ENCODE peak calls at places on chromosomes 3 and 15, in nine cellular contexts. S is GM23248, V is SK-N-SH, R is GM23338, Y is hepatocyte, N is OCI-LY7, I is neural progenitor cell, L is HCT116, K is MM.1S. W is an unnamed sample.

GRCh38 chr3:5202267-5202666 is 14.8 kb downstream of the EDEM1 start:
- DNase-seq in S (peak; percentile 75), V (no peak), R (no peak), Y (no peak), N (no peak), I (no peak), L (no peak), K (no peak), W (no peak)

GRCh38 chr3:143128212-143128611 is 8.6 kb downstream of the CHST2 start:
- DNase-seq in S (no peak), V (no peak), R (no peak), Y (no peak), N (no peak), I (no peak), L (no peak), K (no peak), W (no peak)

GRCh38 chr3:191176038-191176437 is 23.0 kb upstream of the OSTN start:
- DNase-seq in S (no peak), V (no peak), R (no peak), Y (no peak), N (no peak), I (no peak), L (no peak), K (no peak), W (no peak)

GRCh38 chr3:140050977-140051957 is 116.3 kb downstream of the CLSTN2 start:
- DNase-seq in S (peak; percentile 15), V (peak; percentile 49), R (peak; percentile 60), Y (no peak), N (no peak), I (peak; percentile 24), L (peak; percentile 21), K (no peak), W (no peak)

GRCh38 chr3:190060401-190060800 is 60.3 kb downstream of the P3H2 start:
- DNase-seq in S (no peak), V (no peak), R (no peak), Y (no peak), N (no peak), I (no peak), L (no peak), K (no peak), W (no peak)

GRCh38 chr3:58074997-58075396 is 66.8 kb downstream of the FLNB start:
- DNase-seq in S (no peak), V (no peak), R (no peak), Y (no peak), N (no peak), I (no peak), L (no peak), K (no peak), W (no peak)

GRCh38 chr3:125129512-125129962 is 73.7 kb upstream of the HEG1 start:
- DNase-seq in S (peak; percentile 99), V (no peak), R (no peak), Y (peak; percentile 90), N (no peak), I (no peak), L (no peak), K (no peak), W (peak; percentile 79)

GRCh38 chr3:32078864-32079263 is 27.6 kb upstream of the GPD1L start:
- DNase-seq in S (no peak), V (no peak), R (no peak), Y (no peak), N (no peak), I (no peak), L (no peak), K (no peak), W (no peak)

GRCh38 chr15:90001683-90002427 is 731 bp downstream of the ZNF710 start:
- DNase-seq in S (peak; percentile 74), V (peak; percentile 86), R (peak; percentile 83), Y (peak; percentile 82), N (peak; percentile 57), I (peak; percentile 79), L (no peak), K (peak; percentile 74), W (peak; percentile 43)

GRCh38 chr15:71335591-71335990 is 220.3 kb downstream of the THSD4 start:
- DNase-seq in S (no peak), V (no peak), R (no peak), Y (no peak), N (no peak), I (no peak), L (no peak), K (no peak), W (no peak)

GRCh38 chr15:73225358-73226015 is 143.3 kb downstream of the HCN4 start:
- DNase-seq in S (no peak), V (no peak), R (peak; percentile 29), Y (peak; percentile 23), N (no peak), I (peak; percentile 3), L (no peak), K (no peak), W (no peak)

GRCh38 chr3:22089284-22089683 is 338.3 kb upstream of the ZNF385D start:
- DNase-seq in S (peak; percentile 33), V (peak; percentile 6), R (peak; percentile 79), Y (peak; percentile 64), N (peak; percentile 28), I (peak; percentile 45), L (no peak), K (peak; percentile 68), W (peak; percentile 80)

GRCh38 chr15:64122936-64123351 is 27.2 kb downstream of the SNX1 start:
- DNase-seq in S (no peak), V (no peak), R (no peak), Y (no peak), N (no peak), I (no peak), L (no peak), K (no peak), W (no peak)

GRCh38 chr3:53196575-53197407 is 35.8 kb downstream of the PRKCD start:
- DNase-seq in S (peak; percentile 27), V (peak; percentile 20), R (peak; percentile 81), Y (peak; percentile 47), N (peak; percentile 93), I (peak; percentile 28), L (peak; percentile 83), K (peak; percentile 93), W (peak; percentile 33)

GRCh38 chr3:18423401-18424212 is 1.5 kb downstream of the SATB1 start:
- DNase-seq in S (peak; percentile 73), V (peak; percentile 43), R (peak; percentile 72), Y (peak; percentile 48), N (peak; percentile 87), I (peak; percentile 41), L (peak; percentile 26), K (peak; percentile 88), W (peak; percentile 71)

GRCh38 chr15:95935852-95936251 is 394.6 kb upstream of the NR2F2 start:
- DNase-seq in S (no peak), V (no peak), R (no peak), Y (no peak), N (no peak), I (no peak), L (no peak), K (no peak), W (no peak)

GRCh38 chr3:9769426-9770275 is at the start of gene CAMK1:
- DNase-seq in S (peak; percentile 92), V (peak; percentile 92), R (peak; percentile 86), Y (peak; percentile 91), N (no peak), I (peak; percentile 86), L (no peak), K (peak; percentile 65), W (peak; percentile 79)
- TF ChIP-seq EZH2phosphoT487 in S (no peak), V (no peak), R (no peak), Y (no peak), N (no peak), I (no peak), L (no peak), K (no peak), W (no peak)

GRCh38 chr3:20637729-20638128 is 451.7 kb upstream of the SGO1 start:
- DNase-seq in S (peak; percentile 53), V (no peak), R (no peak), Y (no peak), N (no peak), I (no peak), L (no peak), K (no peak), W (no peak)
- TF ChIP-seq EZH2phosphoT487 in S (no peak), V (no peak), R (no peak), Y (no peak), N (no peak), I (no peak), L (no peak), K (no peak), W (no peak)

DNA sequence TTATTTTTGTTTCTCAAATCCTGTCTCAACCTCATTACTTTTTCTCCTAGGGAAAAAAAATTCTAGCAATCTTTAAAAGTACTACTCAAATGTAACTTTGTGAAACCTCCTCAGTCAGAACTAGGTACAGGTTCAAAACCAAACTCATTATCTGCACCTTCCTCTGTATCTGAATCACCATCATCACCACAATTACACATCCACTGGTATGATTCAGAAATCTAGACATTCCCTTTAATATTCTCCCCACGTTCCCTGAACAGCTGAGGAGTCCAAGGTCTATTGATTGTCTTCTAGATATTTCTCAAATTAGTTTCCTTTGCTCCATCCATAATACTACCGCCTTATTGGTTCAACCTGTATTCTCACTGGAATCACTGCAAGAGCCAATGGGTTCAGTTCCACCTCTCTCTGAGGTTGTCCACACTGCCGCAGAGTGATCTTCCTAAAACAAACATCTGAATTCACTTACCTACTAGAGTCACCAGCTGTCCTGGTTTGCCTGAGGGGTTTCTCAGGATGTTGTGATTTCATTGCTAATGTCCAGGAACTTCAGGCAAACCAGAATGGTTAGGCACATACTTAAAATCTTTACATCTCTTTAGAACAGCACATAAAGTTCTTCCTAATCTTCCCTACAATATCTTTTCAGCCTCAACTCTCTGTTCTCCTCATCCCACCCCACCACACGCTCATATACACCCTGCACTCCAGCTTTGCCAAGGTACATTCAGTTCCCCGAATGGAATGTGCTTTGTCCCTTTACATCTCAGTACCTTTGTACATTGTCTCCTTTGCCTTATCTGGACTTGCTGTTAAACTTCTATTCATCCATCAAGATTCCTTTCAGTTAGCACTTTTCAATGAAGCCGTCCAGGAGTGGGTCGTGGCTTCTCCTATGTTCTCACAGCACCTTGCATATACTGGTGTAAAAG is 24.2 kb downstream of the ATP13A4 start:
- DNase-seq in S (no peak), V (no peak), R (no peak), Y (peak; percentile 17), N (no peak), I (no peak), L (no peak), K (no peak), W (no peak)
- TF ChIP-seq EZH2phosphoT487 in S (no peak), V (no peak), R (no peak), Y (no peak), N (no peak), I (no peak), L (no peak), K (no peak), W (no peak)

GRCh38 chr15:40756938-40757337 is 1.9 kb upstream of the RMDN3 start:
- DNase-seq in S (no peak), V (peak; percentile 89), R (no peak), Y (no peak), N (no peak), I (no peak), L (no peak), K (no peak), W (no peak)

GRCh38 chr15:40754883-40755815 is at the start of gene RMDN3:
- DNase-seq in S (peak; percentile 98), V (peak; percentile 94), R (peak; percentile 95), Y (peak; percentile 98), N (peak; percentile 97), I (peak; percentile 98), L (peak; percentile 80), K (peak; percentile 95), W (peak; percentile 97)

GRCh38 chr15:40751745-40752144 is 3.3 kb downstream of the RMDN3 start:
- DNase-seq in S (no peak), V (no peak), R (no peak), Y (no peak), N (no peak), I (no peak), L (no peak), K (no peak), W (no peak)

GRCh38 chr15:40755821-40756220 is 767 bp upstream of the RMDN3 start:
- DNase-seq in S (no peak), V (no peak), R (peak; percentile 18), Y (no peak), N (peak; percentile 56), I (no peak), L (no peak), K (no peak), W (no peak)

GRCh38 chr15:40754574-40754882 is 526 bp downstream of the RMDN3 start:
- DNase-seq in S (peak; percentile 66), V (peak; percentile 41), R (peak; percentile 62), Y (peak; percentile 49), N (peak; percentile 24), I (peak; percentile 39), L (no peak), K (no peak), W (peak; percentile 23)
- TF ChIP-seq EZH2phosphoT487 in S (no peak), V (no peak), R (no peak), Y (no peak), N (no peak), I (no peak), L (no peak), K (no peak), W (no peak)

W was measured in PC-3.